ENCODE peak calls at places on chromosome 10, in six cellular contexts. X is cardiac muscle cell, C is IMR-90, Q is mucosa of descending colon, D is HCT116, T is fibroblast of mammary gland. H is an unnamed sample.

GRCh38 chr10:90148121-90148855 is 446.9 kb downstream of the KIF20B start:
- DNase-seq in X (peak), D (peak), T (peak), Q (no peak), C (peak), H (no peak)

GRCh38 chr10:46307281-46308112 is 20.7 kb downstream of the ANTXRL start:
- DNase-seq in C (no peak), D (no peak), Q (peak), X (no peak), T (no peak), H (peak)

GRCh38 chr10:70561051-70561450 is 41.5 kb downstream of the PRF1 start:
- DNase-seq in D (no peak), Q (no peak), T (peak), C (no peak), X (peak), H (no peak)

GRCh38 chr10:121365566-121365965 is 232.7 kb downstream of the FGFR2 start:
- DNase-seq in Q (no peak), D (no peak), C (no peak), X (no peak), T (no peak), H (no peak)

GRCh38 chr10:80265740-80266512 is 23.5 kb downstream of the MAT1A start:
- DNase-seq in Q (no peak), T (no peak), D (no peak), C (no peak), X (no peak), H (no peak)

GRCh38 chr10:102613286-102613685 is 31.0 kb upstream of the TRIM8 start:
- DNase-seq in Q (no peak), D (no peak), C (no peak), T (no peak), X (no peak), H (no peak)

GRCh38 chr10:12513775-12514663 is 164.7 kb downstream of the CAMK1D start:
- DNase-seq in D (no peak), T (no peak), Q (no peak), C (peak), X (peak), H (no peak)

GRCh38 chr10:11856678-11857077 is 33.5 kb downstream of the PROSER2 start:
- DNase-seq in C (no peak), Q (no peak), D (no peak), X (no peak), T (no peak), H (no peak)

GRCh38 chr10:119313024-119313423 is 105.7 kb downstream of the GRK5 start:
- DNase-seq in C (no peak), D (no peak), Q (no peak), X (no peak), T (no peak), H (no peak)

GRCh38 chr10:14240253-14241189 is 90.2 kb downstream of the FRMD4A start:
- DNase-seq in C (peak), D (no peak), X (peak), Q (no peak), T (no peak), H (no peak)

GRCh38 chr10:121734517-121735137 is 136.4 kb upstream of the FGFR2 start:
- DNase-seq in D (peak), T (peak), X (peak), Q (no peak), C (no peak), H (no peak)

GRCh38 chr10:61899045-61899444 is 2.5 kb upstream of the ARID5B start:
- DNase-seq in Q (no peak), X (peak), D (no peak), T (peak), C (peak), H (no peak)

DNA sequence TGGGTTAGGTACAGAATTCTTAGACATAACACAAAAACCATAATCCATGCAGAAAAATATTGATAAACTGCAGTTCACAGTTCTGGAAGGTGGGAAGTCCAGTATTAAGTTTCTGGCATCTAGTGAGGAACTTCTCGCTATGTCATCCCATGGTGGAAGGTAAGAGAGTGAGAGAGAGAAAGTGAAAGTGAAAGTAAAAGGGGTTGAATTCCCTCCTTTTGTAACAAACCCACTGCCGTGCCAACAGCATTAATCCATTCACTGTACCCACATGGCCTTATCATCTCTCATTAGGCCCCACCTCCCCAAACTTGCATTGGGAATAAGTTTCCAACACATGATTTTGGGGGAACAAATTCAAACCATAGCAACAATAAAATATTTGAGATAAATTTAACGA is 17.1 kb downstream of the ZNF485 start:
- DNase-seq in X (peak), T (peak), Q (no peak), C (peak), D (no peak), H (no peak)
- H3K4me3 ChIP-seq in X (no peak), T (no peak), Q (no peak), C (peak), D (no peak), H (peak)

GRCh38 chr10:107139237-107139636 is 25.3 kb downstream of the SORCS1 start:
- DNase-seq in D (no peak), X (no peak), Q (no peak), C (no peak), T (no peak), H (no peak)

GRCh38 chr10:107148906-107149305 is 15.6 kb downstream of the SORCS1 start:
- DNase-seq in D (no peak), Q (no peak), T (no peak), X (no peak), C (no peak), H (no peak)

GRCh38 chr10:107141539-107142061 is 22.9 kb downstream of the SORCS1 start:
- DNase-seq in X (no peak), T (no peak), Q (no peak), C (no peak), D (no peak), H (no peak)

DNA sequence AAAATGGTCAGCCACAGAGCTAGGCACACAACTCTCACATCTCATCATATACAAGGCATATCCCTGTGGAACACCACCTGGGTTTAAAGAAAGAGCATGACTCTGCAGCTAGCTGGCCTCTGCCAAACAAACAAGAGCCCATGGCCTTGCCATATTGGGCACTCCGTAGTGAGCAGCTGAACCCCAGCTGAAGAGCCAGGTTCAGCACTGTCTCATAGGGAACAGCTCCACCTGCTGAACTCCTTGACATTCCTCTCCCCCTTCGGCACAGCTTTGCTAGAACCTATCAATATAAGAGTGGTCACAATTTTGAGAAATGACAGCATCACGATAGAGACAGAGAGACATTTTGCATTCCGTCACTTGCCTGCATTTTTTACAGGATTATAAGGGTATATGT is 20.0 kb downstream of the SORCS1 start:
- DNase-seq in Q (no peak), C (no peak), D (no peak), T (no peak), X (no peak), H (no peak)
- TF ChIP-seq CTCF in Q (no peak), C (no peak), D (no peak), T (no peak), X (no peak), H (no peak)

GRCh38 chr10:100353770-100354485 is 6.9 kb downstream of the SCD start:
- DNase-seq in D (no peak), T (no peak), Q (no peak), X (no peak), C (no peak), H (no peak)

GRCh38 chr10:100349087-100349486 is 2.1 kb downstream of the SCD start:
- DNase-seq in X (no peak), T (no peak), Q (no peak), D (no peak), C (no peak), H (no peak)

GRCh38 chr10:100348389-100348927 is 1.4 kb downstream of the SCD start:
- DNase-seq in C (no peak), X (no peak), D (no peak), T (no peak), Q (no peak), H (no peak)

GRCh38 chr10:100349672-100350071 is 2.6 kb downstream of the SCD start:
- DNase-seq in T (no peak), C (no peak), X (no peak), Q (no peak), D (no peak), H (no peak)

GRCh38 chr10:100350914-100351485 is 4.0 kb downstream of the SCD start:
- DNase-seq in T (no peak), C (no peak), D (no peak), X (no peak), Q (no peak), H (no peak)
- H3K4me3 ChIP-seq in T (peak), C (no peak), D (no peak), X (peak), Q (no peak), H (no peak)

DNA sequence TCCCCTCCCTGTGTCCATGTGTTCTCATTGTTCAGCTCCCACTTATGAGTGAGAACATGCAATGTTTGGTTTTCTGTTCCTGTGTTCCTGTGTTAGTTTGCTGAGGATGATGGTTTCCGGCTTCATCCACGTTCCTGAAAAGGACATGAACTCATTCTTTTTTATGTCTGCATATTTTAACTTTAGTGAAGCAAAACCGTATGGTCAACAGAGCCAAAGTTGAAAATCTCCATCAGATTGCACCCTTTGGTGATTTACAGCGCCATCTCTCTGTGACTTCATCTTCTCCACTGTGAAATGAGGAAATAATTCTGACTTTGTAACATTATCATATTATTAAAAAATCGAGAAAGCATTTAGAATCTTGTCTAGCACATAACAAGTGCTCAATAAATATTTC is 132.3 kb upstream of the PLXDC2 start:
- DNase-seq in C (peak), X (peak), D (no peak), T (no peak), Q (no peak), H (no peak)
- TF ChIP-seq CTCF in C (peak), X (peak), D (no peak), T (peak), Q (no peak), H (no peak)

DNA sequence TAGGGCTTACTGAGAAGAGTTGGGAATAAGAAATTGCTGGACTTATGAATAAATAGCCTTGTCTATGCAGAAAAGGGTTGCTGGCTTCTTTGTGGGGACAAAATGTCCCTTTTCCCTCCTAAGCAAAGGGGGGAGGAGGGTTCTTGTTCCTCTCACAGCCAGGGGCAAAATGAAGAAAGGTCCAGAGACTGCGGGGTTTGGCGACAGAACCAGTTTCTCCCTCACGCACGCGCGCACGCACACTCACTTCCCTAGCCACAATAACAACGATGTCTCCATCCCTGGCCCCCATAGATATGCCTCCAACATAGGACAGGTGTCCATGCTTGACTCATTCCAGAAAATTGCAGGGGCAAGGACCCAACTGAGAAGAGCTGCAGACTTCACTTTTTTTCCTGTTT is 3.3 kb downstream of the ZMIZ1 start:
- DNase-seq in Q (no peak), T (no peak), C (peak), X (no peak), D (no peak), H (no peak)
- H3K4me3 ChIP-seq in Q (no peak), T (no peak), C (no peak), X (peak), D (no peak), H (peak)

GRCh38 chr10:86346794-86347665 is 19.6 kb downstream of the GRID1 start:
- DNase-seq in D (no peak), Q (no peak), X (no peak), C (no peak), T (no peak), H (peak)

GRCh38 chr10:86349940-86350630 is 16.5 kb downstream of the GRID1 start:
- DNase-seq in X (no peak), D (no peak), T (no peak), Q (peak), C (no peak), H (peak)

GRCh38 chr10:86349474-86349873 is 17.1 kb downstream of the GRID1 start:
- DNase-seq in Q (no peak), X (peak), C (no peak), D (peak), T (no peak), H (peak)

GRCh38 chr10:86347856-86348255 is 18.7 kb downstream of the GRID1 start:
- DNase-seq in C (no peak), T (no peak), Q (no peak), D (no peak), X (no peak), H (peak)

DNA sequence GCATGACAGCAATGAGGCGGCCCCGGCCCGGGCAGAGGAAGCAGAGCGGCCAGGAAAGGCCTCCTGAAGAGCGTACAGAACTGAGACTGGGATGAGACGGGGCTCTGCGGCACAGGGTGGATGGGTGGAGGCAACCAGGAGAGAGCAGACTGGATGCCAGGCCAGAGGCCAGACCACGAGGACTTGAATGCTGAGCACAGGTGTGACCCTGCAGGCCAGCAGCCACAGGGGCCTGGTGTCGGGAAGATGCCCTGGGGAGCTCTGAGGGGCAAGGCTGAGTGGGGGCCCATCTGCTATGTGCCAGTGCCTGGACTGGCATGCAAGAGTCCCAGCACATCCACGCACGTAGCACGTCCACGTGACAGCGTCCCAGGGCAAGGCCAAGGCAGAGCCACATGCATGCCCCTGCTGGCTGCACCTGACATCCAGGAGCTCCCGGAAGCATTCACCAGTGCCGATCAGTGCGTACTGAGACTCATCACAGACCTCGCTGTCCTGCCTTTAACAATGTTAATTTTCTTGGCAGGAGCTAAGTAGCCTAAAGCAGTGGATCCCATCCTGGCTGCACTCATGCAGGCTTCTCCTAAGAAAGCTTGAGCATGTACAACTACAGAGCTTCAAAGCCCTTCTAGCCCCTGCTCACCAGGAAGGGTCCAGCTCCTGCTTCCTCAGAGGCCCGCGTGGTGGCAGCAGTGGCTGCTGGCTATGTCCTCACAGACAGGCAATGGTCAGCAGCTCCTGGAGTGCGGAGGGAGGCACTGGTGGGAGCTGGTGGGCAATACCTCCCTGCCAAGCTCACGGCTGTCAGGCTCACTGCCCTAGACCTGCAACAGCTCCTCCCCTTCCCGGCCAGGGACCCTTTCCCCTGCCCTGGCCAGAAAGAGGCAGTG is 18.0 kb downstream of the GRID1 start:
- DNase-seq in Q (no peak), D (no peak), T (no peak), C (no peak), X (peak), H (peak)
- TF ChIP-seq CTCF in Q (no peak), D (no peak), T (no peak), C (peak), X (peak), H (no peak)

GRCh38 chr10:71835671-71836593 is 15.1 kb downstream of the PSAP start:
- DNase-seq in X (peak), T (peak), D (no peak), Q (no peak), C (peak), H (peak)
- H3K4me3 ChIP-seq in X (no peak), T (no peak), D (no peak), Q (no peak), C (no peak), H (no peak)